ENCODE peak calls at places on chromosomes 2 and 18, in five cellular contexts. R is kidney, H is GM13976, K is A549, Q is nephron progenitor cell. Y is an unnamed sample.

GRCh38 chr2:45121236-45121927 is 112.1 kb upstream of the SIX2 start:
- DNase-seq in R (no peak), H (no peak), K (no peak), Q (no peak), Y (no peak)

GRCh38 chr2:169038338-169038757 is 7.2 kb upstream of the ABCB11 start:
- DNase-seq in R (no peak), H (peak; percentile 26), K (peak; percentile 10), Q (no peak), Y (no peak)

GRCh38 chr2:127398239-127398590 is 10.4 kb upstream of the MAP3K2 start:
- DNase-seq in R (peak; percentile 96), H (peak; percentile 62), K (peak; percentile 95), Q (no peak), Y (peak; percentile 91)

GRCh38 chr2:57497489-57498096 is 549.0 kb upstream of the VRK2 start:
- DNase-seq in R (no peak), H (peak; percentile 33), K (peak; percentile 16), Q (peak; percentile 64), Y (peak; percentile 34)

GRCh38 chr2:134799936-134800335 is 38.5 kb upstream of the ACMSD start:
- DNase-seq in R (no peak), H (no peak), K (no peak), Q (no peak), Y (no peak)

GRCh38 chr2:86453838-86454237 is 12.7 kb downstream of the KDM3A start:
- DNase-seq in R (no peak), H (no peak), K (no peak), Q (no peak), Y (peak; percentile 78)

GRCh38 chr2:105186967-105187498 is 54.5 kb upstream of the GPR45 start:
- DNase-seq in R (no peak), H (no peak), K (no peak), Q (no peak), Y (no peak)

GRCh38 chr2:173021939-173022371 is 53.7 kb upstream of the MAP3K20 start:
- DNase-seq in R (no peak), H (no peak), K (peak; percentile 35), Q (no peak), Y (no peak)

GRCh38 chr2:8495189-8495855 is 186.5 kb upstream of the ID2 start:
- DNase-seq in R (no peak), H (no peak), K (no peak), Q (no peak), Y (no peak)

GRCh38 chr18:12336887-12337286 is 28.8 kb downstream of the TUBB6 start:
- DNase-seq in R (no peak), H (no peak), K (no peak), Q (no peak), Y (no peak)

GRCh38 chr18:46213295-46213694 is 109.1 kb downstream of the HAUS1 start:
- DNase-seq in R (no peak), H (peak; percentile 41), K (peak; percentile 40), Q (no peak), Y (no peak)

GRCh38 chr2:81692566-81692965 is 1388.0 kb upstream of the LRRTM1 start:
- DNase-seq in R (no peak), H (no peak), K (no peak), Q (no peak), Y (no peak)

GRCh38 chr18:61531182-61531581 is 198.0 kb downstream of the CDH20 start:
- DNase-seq in R (no peak), H (no peak), K (no peak), Q (no peak), Y (no peak)

GRCh38 chr2:132923787-132924186 is 253.8 kb upstream of the LYPD1 start:
- DNase-seq in R (no peak), H (no peak), K (no peak), Q (no peak), Y (no peak)

GRCh38 chr18:8750954-8751415 is 45.6 kb downstream of the MTCL1 start:
- DNase-seq in R (no peak), H (no peak), K (no peak), Q (no peak), Y (no peak)

GRCh38 chr2:100271210-100271609 is 51.1 kb downstream of the LONRF2 start:
- DNase-seq in R (no peak), H (no peak), K (no peak), Q (no peak), Y (no peak)

GRCh38 chr2:237474931-237475703 is 11.9 kb upstream of the MLPH start:
- DNase-seq in R (peak; percentile 97), H (peak; percentile 92), K (peak; percentile 71), Q (peak; percentile 93), Y (peak; percentile 80)

GRCh38 chr2:238243496-238244076 is 3.7 kb upstream of the HES6 start:
- DNase-seq in R (no peak), H (no peak), K (no peak), Q (no peak), Y (no peak)

GRCh38 chr2:109062558-109063325 is 66.3 kb upstream of the SH3RF3 start:
- DNase-seq in R (no peak), H (no peak), K (no peak), Q (no peak), Y (no peak)

GRCh38 chr2:132849118-132849517 is 179.1 kb upstream of the LYPD1 start:
- DNase-seq in R (no peak), H (no peak), K (no peak), Q (no peak), Y (no peak)

GRCh38 chr18:23585007-23585871 is 1.1 kb downstream of the NPC1 start:
- DNase-seq in R (no peak), H (peak; percentile 35), K (no peak), Q (peak; percentile 16), Y (peak; percentile 40)

GRCh38 chr18:12159446-12159845 is 65.8 kb downstream of the ANKRD62 start:
- DNase-seq in R (no peak), H (no peak), K (no peak), Q (no peak), Y (no peak)

GRCh38 chr2:229431331-229431954 is 160.4 kb upstream of the PID1 start:
- DNase-seq in R (no peak), H (no peak), K (no peak), Q (no peak), Y (no peak)

GRCh38 chr18:9823805-9824473 is 61.8 kb upstream of the TXNDC2 start:
- DNase-seq in R (no peak), H (no peak), K (no peak), Q (no peak), Y (peak; percentile 13)

GRCh38 chr2:207711750-207712487 is 479 bp downstream of the CCNYL1 start:
- DNase-seq in R (peak; percentile 89), H (peak; percentile 71), K (peak; percentile 50), Q (no peak), Y (peak; percentile 69)

GRCh38 chr2:101364878-101365277 is 22.4 kb downstream of the CREG2 start:
- DNase-seq in R (no peak), H (no peak), K (no peak), Q (no peak), Y (no peak)

DNA sequence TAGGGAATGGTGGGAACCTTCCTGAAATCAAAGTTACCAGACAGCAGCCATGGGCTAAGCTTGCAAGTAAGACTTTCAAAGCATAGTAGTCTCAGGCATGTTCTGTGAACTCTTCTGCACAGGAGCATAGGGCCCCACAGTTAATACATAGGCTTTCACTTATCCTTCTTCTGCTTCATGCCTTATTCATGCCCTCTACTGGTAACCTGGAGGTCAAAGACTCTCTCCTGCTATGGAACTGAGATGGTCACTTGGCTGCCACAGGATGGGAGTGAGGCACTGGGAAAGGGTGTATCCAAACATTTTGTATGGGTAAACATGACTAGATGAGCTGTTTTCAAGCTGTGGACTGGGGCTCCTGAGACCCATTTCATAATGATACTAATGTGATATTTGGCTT is 49.1 kb upstream of the ZNF638 start:
- DNase-seq in R (no peak), H (no peak), K (no peak), Q (no peak), Y (no peak)
- TF ChIP-seq CTCF in R (no peak), H (no peak), K (peak; percentile 36), Q (no peak), Y (no peak)

GRCh38 chr18:68642003-68642402 is 72.9 kb downstream of the TMX3 start:
- DNase-seq in R (no peak), H (no peak), K (no peak), Q (no peak), Y (no peak)
- TF ChIP-seq CTCF in R (no peak), H (no peak), K (no peak), Q (no peak), Y (no peak)

DNA sequence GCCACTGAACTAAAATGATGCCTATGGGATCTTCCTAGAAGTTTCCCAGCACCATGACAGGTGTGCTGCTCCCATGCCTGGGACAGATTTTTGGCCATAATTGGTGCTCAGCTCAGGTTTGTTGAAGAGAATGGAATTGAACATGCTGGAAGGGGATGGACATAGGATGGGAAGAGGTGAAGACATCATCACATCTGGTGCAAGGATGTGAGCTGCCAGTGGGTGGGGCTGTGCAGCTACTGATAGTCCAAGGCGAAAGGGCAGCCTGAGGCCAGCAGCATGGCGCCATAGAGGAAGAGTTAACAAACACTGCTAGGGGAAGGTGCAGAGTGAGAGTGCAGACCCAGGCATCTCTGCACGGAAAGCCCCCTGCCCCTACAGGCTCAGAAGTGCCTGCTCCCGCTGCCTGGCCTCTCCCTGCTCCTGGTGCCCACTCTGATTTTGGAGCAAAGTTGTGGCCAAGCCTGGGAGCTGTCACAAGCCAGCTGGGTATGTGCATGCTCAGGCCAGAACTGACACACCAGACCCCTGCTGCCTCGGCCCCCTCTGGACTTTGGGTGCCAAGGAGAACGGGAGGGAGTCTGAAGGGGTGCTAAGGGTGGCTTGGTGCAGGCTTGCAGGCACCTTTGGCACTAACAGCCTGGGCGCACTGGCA is 178.6 kb downstream of the ZBTB7C start:
- DNase-seq in R (no peak), H (peak; percentile 72), K (peak; percentile 76), Q (peak; percentile 76), Y (peak; percentile 79)
- TF ChIP-seq CTCF in R (peak; percentile 48), H (peak; percentile 41), K (peak; percentile 49), Q (peak; percentile 67), Y (peak; percentile 61)

DNA sequence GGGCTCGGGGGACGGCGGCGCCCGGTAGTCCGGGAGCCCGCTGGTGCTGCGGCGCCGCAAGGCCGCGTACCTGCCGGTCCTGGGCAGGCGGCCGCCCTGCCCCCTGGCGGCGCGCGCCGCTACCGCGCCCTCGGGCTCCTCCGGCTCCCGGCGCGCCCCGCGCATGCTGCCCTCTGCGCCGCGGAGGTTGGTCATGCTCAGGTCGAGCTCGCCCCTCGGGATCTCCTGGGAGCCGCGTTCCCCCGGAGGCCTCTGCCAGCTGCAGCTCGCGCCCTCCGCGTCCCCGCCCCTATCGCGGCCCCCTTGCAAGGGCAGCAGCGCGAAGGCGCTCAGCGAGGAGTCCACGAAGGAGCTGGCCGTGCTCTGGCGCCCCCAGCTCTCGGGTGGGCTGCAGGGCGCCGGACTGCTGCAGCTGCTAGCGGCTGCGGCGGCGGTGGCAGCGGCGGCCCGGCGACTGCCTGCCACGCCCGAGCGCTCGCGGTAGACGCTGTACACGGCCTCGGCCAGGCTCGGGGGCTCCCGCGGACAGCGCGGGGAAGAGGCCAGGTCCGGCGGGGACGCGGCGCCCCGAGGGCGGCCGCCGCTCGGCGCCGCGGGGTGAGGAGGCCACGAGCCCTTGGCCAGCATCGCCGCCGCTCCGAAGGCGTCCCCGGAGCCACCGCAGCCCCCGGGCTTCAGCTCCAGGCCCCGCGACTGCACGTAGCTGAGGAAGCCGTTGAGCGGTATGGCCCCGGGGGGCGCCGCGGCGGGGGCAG is 4.5 kb downstream of the TMEM200C start:
- DNase-seq in R (peak; percentile 77), H (peak; percentile 88), K (peak; percentile 21), Q (peak; percentile 77), Y (peak; percentile 29)
- TF ChIP-seq CTCF in R (peak; percentile 43), H (peak; percentile 82), K (peak; percentile 46), Q (no peak), Y (no peak)

Y was measured in colonic mucosa.